ENCODE peak calls at places on chromosomes 7 and 10, in six cellular contexts. One of them, this sample, is unnamed.

GRCh38 chr7:101563198-101563901 is 65.7 kb downstream of the MYL10 start:
- DNase-seq in adrenal gland: no peak
- DNase-seq in WTC11: no peak
- DNase-seq in H9: peak
- DNase-seq in cardiac muscle cell: no peak
- DNase-seq in GM06990: no peak
- DNase-seq in this sample: peak

GRCh38 chr10:103895458-103896186 is 22.4 kb downstream of the STN1 start:
- DNase-seq in GM06990: no peak
- DNase-seq in H9: no peak
- DNase-seq in cardiac muscle cell: peak
- DNase-seq in adrenal gland: peak
- DNase-seq in WTC11: no peak
- DNase-seq in this sample: no peak

GRCh38 chr10:80917636-80918035 is 379.9 kb downstream of the SH2D4B start:
- DNase-seq in H9: no peak
- DNase-seq in GM06990: no peak
- DNase-seq in WTC11: no peak
- DNase-seq in adrenal gland: no peak
- DNase-seq in cardiac muscle cell: no peak
- DNase-seq in this sample: no peak

GRCh38 chr7:105267244-105267643 is 121.5 kb downstream of the SRPK2 start:
- DNase-seq in GM06990: no peak
- DNase-seq in cardiac muscle cell: no peak
- DNase-seq in WTC11: no peak
- DNase-seq in adrenal gland: no peak
- DNase-seq in H9: no peak
- DNase-seq in this sample: no peak

GRCh38 chr10:23512355-23513058 is 73.6 kb downstream of the OTUD1 start:
- DNase-seq in adrenal gland: peak
- DNase-seq in GM06990: no peak
- DNase-seq in WTC11: no peak
- DNase-seq in H9: no peak
- DNase-seq in cardiac muscle cell: peak
- DNase-seq in this sample: no peak

GRCh38 chr10:114491933-114492332 is 87.6 kb upstream of the AFAP1L2 start:
- DNase-seq in H9: no peak
- DNase-seq in cardiac muscle cell: no peak
- DNase-seq in WTC11: no peak
- DNase-seq in adrenal gland: no peak
- DNase-seq in GM06990: no peak
- DNase-seq in this sample: no peak

GRCh38 chr10:30041394-30042105 is 17.8 kb downstream of the JCAD start:
- DNase-seq in H9: no peak
- DNase-seq in cardiac muscle cell: peak
- DNase-seq in WTC11: no peak
- DNase-seq in GM06990: no peak
- DNase-seq in adrenal gland: no peak
- DNase-seq in this sample: no peak

GRCh38 chr7:947391-948210 is 6.9 kb downstream of the ADAP1 start:
- DNase-seq in H9: no peak
- DNase-seq in cardiac muscle cell: no peak
- DNase-seq in WTC11: no peak
- DNase-seq in adrenal gland: no peak
- DNase-seq in GM06990: no peak
- DNase-seq in this sample: no peak

GRCh38 chr10:73244866-73245477 is 2.1 kb downstream of the DNAJC9 start:
- DNase-seq in adrenal gland: no peak
- DNase-seq in cardiac muscle cell: peak
- DNase-seq in WTC11: no peak
- DNase-seq in GM06990: no peak
- DNase-seq in H9: no peak
- DNase-seq in this sample: no peak

GRCh38 chr10:6878067-6878412 is 298.0 kb upstream of the PRKCQ start:
- DNase-seq in cardiac muscle cell: no peak
- DNase-seq in H9: peak
- DNase-seq in GM06990: no peak
- DNase-seq in WTC11: peak
- DNase-seq in adrenal gland: no peak
- DNase-seq in this sample: no peak

GRCh38 chr7:106823631-106824030 is 41.5 kb upstream of the PIK3CG start:
- DNase-seq in GM06990: no peak
- DNase-seq in adrenal gland: no peak
- DNase-seq in WTC11: no peak
- DNase-seq in H9: no peak
- DNase-seq in cardiac muscle cell: no peak
- DNase-seq in this sample: no peak

GRCh38 chr7:53744361-53744760 is 708.9 kb downstream of the POM121L12 start:
- DNase-seq in H9: peak
- DNase-seq in cardiac muscle cell: no peak
- DNase-seq in GM06990: no peak
- DNase-seq in WTC11: peak
- DNase-seq in adrenal gland: no peak
- DNase-seq in this sample: no peak

GRCh38 chr10:76278811-76279460 is 847.5 kb downstream of the LRMDA start:
- DNase-seq in WTC11: no peak
- DNase-seq in GM06990: no peak
- DNase-seq in adrenal gland: no peak
- DNase-seq in cardiac muscle cell: no peak
- DNase-seq in H9: no peak
- DNase-seq in this sample: no peak

GRCh38 chr10:132671171-132672154 is 114.5 kb downstream of the NKX6-2 start:
- DNase-seq in cardiac muscle cell: no peak
- DNase-seq in GM06990: no peak
- DNase-seq in adrenal gland: peak
- DNase-seq in WTC11: peak
- DNase-seq in H9: peak
- DNase-seq in this sample: no peak

GRCh38 chr10:24920907-24921881 is 31.2 kb downstream of the PRTFDC1 start:
- DNase-seq in GM06990: peak
- DNase-seq in H9: peak
- DNase-seq in WTC11: no peak
- DNase-seq in adrenal gland: peak
- DNase-seq in cardiac muscle cell: peak
- DNase-seq in this sample: peak

GRCh38 chr7:53518319-53518718 is 482.9 kb downstream of the POM121L12 start:
- DNase-seq in GM06990: no peak
- DNase-seq in WTC11: no peak
- DNase-seq in H9: no peak
- DNase-seq in adrenal gland: no peak
- DNase-seq in cardiac muscle cell: no peak
- DNase-seq in this sample: no peak

GRCh38 chr10:27783660-27784059 is 38.0 kb upstream of the MKX start:
- DNase-seq in H9: peak
- DNase-seq in GM06990: no peak
- DNase-seq in cardiac muscle cell: peak
- DNase-seq in adrenal gland: no peak
- DNase-seq in WTC11: peak
- DNase-seq in this sample: no peak

GRCh38 chr7:142560166-142560565 is 189.1 kb upstream of the PRSS1 start:
- DNase-seq in cardiac muscle cell: no peak
- DNase-seq in adrenal gland: no peak
- DNase-seq in GM06990: no peak
- DNase-seq in H9: no peak
- DNase-seq in WTC11: no peak
- DNase-seq in this sample: no peak

GRCh38 chr10:8051109-8051781 is 3.2 kb upstream of the GATA3 start:
- DNase-seq in WTC11: no peak
- DNase-seq in adrenal gland: no peak
- DNase-seq in H9: no peak
- DNase-seq in cardiac muscle cell: no peak
- DNase-seq in GM06990: peak
- DNase-seq in this sample: no peak

GRCh38 chr10:2835950-2836349 is 231.4 kb upstream of the PFKP start:
- DNase-seq in WTC11: no peak
- DNase-seq in GM06990: no peak
- DNase-seq in cardiac muscle cell: no peak
- DNase-seq in H9: no peak
- DNase-seq in adrenal gland: no peak
- DNase-seq in this sample: no peak

GRCh38 chr10:94200148-94200846 is 162.4 kb downstream of the NOC3L start:
- DNase-seq in H9: no peak
- DNase-seq in cardiac muscle cell: no peak
- DNase-seq in WTC11: no peak
- DNase-seq in adrenal gland: no peak
- DNase-seq in GM06990: no peak
- DNase-seq in this sample: no peak

GRCh38 chr7:117375380-117375779 is 51.9 kb downstream of the ASZ1 start:
- DNase-seq in adrenal gland: no peak
- DNase-seq in cardiac muscle cell: peak
- DNase-seq in H9: no peak
- DNase-seq in WTC11: no peak
- DNase-seq in GM06990: no peak
- DNase-seq in this sample: no peak

GRCh38 chr7:133770863-133771492 is 356.2 kb upstream of the LRGUK start:
- DNase-seq in H9: no peak
- DNase-seq in adrenal gland: no peak
- DNase-seq in cardiac muscle cell: peak
- DNase-seq in GM06990: no peak
- DNase-seq in WTC11: no peak
- DNase-seq in this sample: no peak

GRCh38 chr10:96448021-96448457 is 65.7 kb downstream of the TLL2 start:
- DNase-seq in WTC11: no peak
- DNase-seq in adrenal gland: no peak
- DNase-seq in H9: no peak
- DNase-seq in GM06990: peak
- DNase-seq in cardiac muscle cell: peak
- DNase-seq in this sample: peak

GRCh38 chr10:103569877-103570276 is 76.4 kb downstream of the NEURL1 start:
- DNase-seq in H9: no peak
- DNase-seq in GM06990: no peak
- DNase-seq in WTC11: no peak
- DNase-seq in cardiac muscle cell: peak
- DNase-seq in adrenal gland: no peak
- DNase-seq in this sample: no peak

GRCh38 chr7:115471891-115472290 is 550.0 kb downstream of the MDFIC start:
- DNase-seq in WTC11: no peak
- DNase-seq in H9: no peak
- DNase-seq in cardiac muscle cell: peak
- DNase-seq in adrenal gland: no peak
- DNase-seq in GM06990: no peak
- DNase-seq in this sample: no peak

DNA sequence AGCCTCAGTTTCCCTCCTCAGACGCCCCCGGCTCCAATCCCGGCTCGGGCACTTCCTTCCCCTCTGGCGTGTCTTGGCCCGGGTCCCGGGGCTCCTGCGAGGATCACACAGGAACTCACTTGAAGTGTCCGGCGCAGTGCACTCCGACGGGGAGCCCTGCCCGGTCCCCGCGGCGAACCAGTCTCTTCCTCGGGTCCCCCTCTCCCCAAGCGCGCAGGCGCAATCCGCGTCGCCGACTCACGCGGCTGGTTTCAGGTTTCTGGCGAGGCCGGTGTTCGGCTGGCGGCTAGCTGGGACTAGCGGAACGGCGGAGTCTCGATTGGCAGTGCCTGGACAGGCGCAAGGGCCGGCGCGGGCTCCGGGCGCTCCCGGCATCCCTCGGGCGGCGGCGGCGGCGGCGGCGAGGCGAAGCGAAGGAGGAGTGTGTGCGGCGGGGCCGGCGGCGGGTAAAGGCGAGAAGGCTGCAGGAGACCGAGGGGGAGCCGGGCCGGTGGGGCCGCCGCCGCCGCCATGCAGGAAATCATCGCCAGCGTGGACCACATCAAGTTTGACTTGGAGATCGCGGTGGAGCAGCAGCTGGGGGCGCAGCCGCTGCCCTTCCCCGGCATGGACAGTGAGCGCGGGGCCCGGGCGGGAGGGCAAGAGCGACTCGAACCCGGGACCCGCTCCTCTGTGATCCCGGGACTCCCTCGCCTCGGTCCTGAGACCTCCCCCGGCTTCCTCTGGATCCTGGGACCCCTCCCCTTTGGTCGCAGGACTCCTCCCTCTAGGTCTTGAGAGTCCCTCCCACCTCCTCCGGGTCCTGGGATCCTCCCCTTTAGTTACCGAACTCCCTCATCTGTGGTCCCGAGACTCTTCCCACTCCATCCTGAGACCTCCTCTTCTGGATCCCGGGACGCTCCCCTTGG is at the start of the genes CPSF4 and PTCD1:
- DNase-seq in WTC11: peak
- DNase-seq in GM06990: peak
- DNase-seq in H9: peak
- DNase-seq in adrenal gland: peak
- DNase-seq in cardiac muscle cell: peak
- DNase-seq in this sample: peak
- TF ChIP-seq CTCF in WTC11: no peak
- TF ChIP-seq CTCF in GM06990: no peak
- TF ChIP-seq CTCF in H9: no peak
- TF ChIP-seq CTCF in adrenal gland: no peak
- TF ChIP-seq CTCF in cardiac muscle cell: no peak
- TF ChIP-seq CTCF in this sample: no peak

GRCh38 chr7:26507375-26508068 is 215.9 kb downstream of the SNX10 start:
- DNase-seq in GM06990: no peak
- DNase-seq in WTC11: no peak
- DNase-seq in H9: no peak
- DNase-seq in adrenal gland: no peak
- DNase-seq in cardiac muscle cell: no peak
- DNase-seq in this sample: no peak
- TF ChIP-seq CTCF in GM06990: no peak
- TF ChIP-seq CTCF in WTC11: no peak
- TF ChIP-seq CTCF in H9: peak
- TF ChIP-seq CTCF in adrenal gland: no peak
- TF ChIP-seq CTCF in cardiac muscle cell: no peak
- TF ChIP-seq CTCF in this sample: no peak

DNA sequence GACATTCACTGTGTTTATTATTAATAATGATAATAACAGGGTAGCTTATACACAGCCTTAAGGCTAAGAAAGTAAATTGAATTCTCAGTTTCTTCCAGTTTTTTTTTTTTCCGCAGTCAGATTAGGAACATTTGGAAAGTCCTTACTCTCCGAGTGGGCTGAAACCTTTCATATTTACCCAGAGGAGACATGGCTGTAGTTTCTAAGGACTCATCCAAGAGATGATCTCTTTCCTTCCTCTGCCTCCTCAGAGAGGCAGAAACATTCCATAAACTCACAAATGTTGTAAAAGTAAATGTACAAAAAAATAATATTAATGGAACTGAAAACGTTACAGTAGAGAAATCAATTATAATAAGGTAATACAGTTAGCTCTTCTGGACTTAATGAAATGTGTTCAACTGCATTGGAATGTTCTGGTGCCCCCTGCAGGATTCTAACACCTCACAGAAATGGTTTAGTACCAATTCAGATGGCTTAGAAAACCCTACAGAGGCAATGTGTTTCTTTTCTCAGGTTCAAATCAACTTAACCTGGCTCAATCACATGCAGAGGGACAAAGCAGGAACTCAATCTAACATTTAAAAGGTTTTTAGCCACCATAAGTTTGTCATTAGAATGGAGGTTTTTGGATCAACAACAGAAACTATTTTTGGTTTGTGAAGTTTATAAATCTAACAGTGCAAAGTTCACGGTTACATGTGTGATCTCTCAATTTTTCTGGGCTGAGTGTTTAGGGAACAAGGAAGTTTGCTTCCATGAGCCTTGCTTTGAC is 71.7 kb downstream of the ICA1 start:
- DNase-seq in GM06990: peak
- DNase-seq in cardiac muscle cell: peak
- DNase-seq in H9: no peak
- DNase-seq in adrenal gland: peak
- DNase-seq in WTC11: peak
- DNase-seq in this sample: peak
- TF ChIP-seq CTCF in GM06990: peak
- TF ChIP-seq CTCF in cardiac muscle cell: peak
- TF ChIP-seq CTCF in H9: peak
- TF ChIP-seq CTCF in adrenal gland: peak
- TF ChIP-seq CTCF in WTC11: peak
- TF ChIP-seq CTCF in this sample: peak

GRCh38 chr10:68988530-68989316 is at the start of gene KIFBP:
- DNase-seq in WTC11: peak
- DNase-seq in H9: peak
- DNase-seq in adrenal gland: peak
- DNase-seq in GM06990: peak
- DNase-seq in cardiac muscle cell: peak
- DNase-seq in this sample: peak
- TF ChIP-seq CTCF in WTC11: no peak
- TF ChIP-seq CTCF in H9: peak
- TF ChIP-seq CTCF in adrenal gland: peak
- TF ChIP-seq CTCF in GM06990: peak
- TF ChIP-seq CTCF in cardiac muscle cell: peak
- TF ChIP-seq CTCF in this sample: peak

This sample was measured in GM10248.